ENCODE peak calls at places on chromosome 12, in seven cellular contexts. One of them, this sample, is unnamed.

GRCh38 chr12:85394809-85395208 is 114.8 kb downstream of the ALX1 start:
- DNase-seq in HCT116: no peak
- DNase-seq in fibroblast of lung: no peak
- DNase-seq in cardiac muscle cell: no peak
- DNase-seq in WERI-Rb-1: no peak
- DNase-seq in fibroblast of mammary gland: no peak
- DNase-seq in astrocyte: no peak
- DNase-seq in this sample: no peak

GRCh38 chr12:90029317-90029716 is 320.7 kb upstream of the ATP2B1 start:
- DNase-seq in HCT116: no peak
- DNase-seq in fibroblast of lung: no peak
- DNase-seq in cardiac muscle cell: no peak
- DNase-seq in WERI-Rb-1: no peak
- DNase-seq in fibroblast of mammary gland: no peak
- DNase-seq in astrocyte: no peak
- DNase-seq in this sample: no peak

GRCh38 chr12:81962126-81962856 is 203.1 kb upstream of the PPFIA2 start:
- DNase-seq in HCT116: no peak
- DNase-seq in fibroblast of lung: no peak
- DNase-seq in cardiac muscle cell: no peak
- DNase-seq in WERI-Rb-1: no peak
- DNase-seq in fibroblast of mammary gland: no peak
- DNase-seq in astrocyte: no peak
- DNase-seq in this sample: no peak

GRCh38 chr12:93624595-93625294 is 52.3 kb downstream of the SOCS2 start:
- DNase-seq in HCT116: peak
- DNase-seq in fibroblast of lung: peak
- DNase-seq in cardiac muscle cell: no peak
- DNase-seq in WERI-Rb-1: no peak
- DNase-seq in fibroblast of mammary gland: peak
- DNase-seq in astrocyte: peak
- DNase-seq in this sample: peak

GRCh38 chr12:79638490-79638889 is 52.3 kb downstream of the PAWR start:
- DNase-seq in HCT116: no peak
- DNase-seq in fibroblast of lung: no peak
- DNase-seq in cardiac muscle cell: no peak
- DNase-seq in WERI-Rb-1: no peak
- DNase-seq in fibroblast of mammary gland: no peak
- DNase-seq in astrocyte: no peak
- DNase-seq in this sample: no peak

GRCh38 chr12:31590730-31591307 is at the start of gene DENND5B:
- DNase-seq in HCT116: no peak
- DNase-seq in fibroblast of lung: peak
- DNase-seq in cardiac muscle cell: peak
- DNase-seq in WERI-Rb-1: peak
- DNase-seq in fibroblast of mammary gland: peak
- DNase-seq in astrocyte: peak
- DNase-seq in this sample: peak

GRCh38 chr12:132492951-132493350 is 3.0 kb downstream of the FBRSL1 start:
- DNase-seq in HCT116: no peak
- DNase-seq in fibroblast of lung: no peak
- DNase-seq in cardiac muscle cell: no peak
- DNase-seq in WERI-Rb-1: no peak
- DNase-seq in fibroblast of mammary gland: no peak
- DNase-seq in astrocyte: no peak
- DNase-seq in this sample: no peak

GRCh38 chr12:18719922-18720321 is 17.9 kb downstream of the PLCZ1 start:
- DNase-seq in HCT116: no peak
- DNase-seq in fibroblast of lung: no peak
- DNase-seq in cardiac muscle cell: no peak
- DNase-seq in WERI-Rb-1: no peak
- DNase-seq in fibroblast of mammary gland: no peak
- DNase-seq in astrocyte: peak
- DNase-seq in this sample: peak

GRCh38 chr12:101795013-101795412 is 35.7 kb downstream of the GNPTAB start:
- DNase-seq in HCT116: no peak
- DNase-seq in fibroblast of lung: no peak
- DNase-seq in cardiac muscle cell: no peak
- DNase-seq in WERI-Rb-1: no peak
- DNase-seq in fibroblast of mammary gland: no peak
- DNase-seq in astrocyte: no peak
- DNase-seq in this sample: no peak

GRCh38 chr12:57716305-57716704 is 22.2 kb downstream of the AGAP2 start:
- DNase-seq in HCT116: no peak
- DNase-seq in fibroblast of lung: no peak
- DNase-seq in cardiac muscle cell: no peak
- DNase-seq in WERI-Rb-1: no peak
- DNase-seq in fibroblast of mammary gland: no peak
- DNase-seq in astrocyte: no peak
- DNase-seq in this sample: no peak

GRCh38 chr12:48813464-48814312 is 4.6 kb upstream of the CACNB3 start:
- DNase-seq in HCT116: no peak
- DNase-seq in fibroblast of lung: peak
- DNase-seq in cardiac muscle cell: no peak
- DNase-seq in WERI-Rb-1: no peak
- DNase-seq in fibroblast of mammary gland: peak
- DNase-seq in astrocyte: peak
- DNase-seq in this sample: peak

GRCh38 chr12:51388066-51388799 is 3.0 kb downstream of the GALNT6 start:
- DNase-seq in HCT116: no peak
- DNase-seq in fibroblast of lung: peak
- DNase-seq in cardiac muscle cell: no peak
- DNase-seq in WERI-Rb-1: no peak
- DNase-seq in fibroblast of mammary gland: peak
- DNase-seq in astrocyte: peak
- DNase-seq in this sample: peak

GRCh38 chr12:16030729-16031128 is 119.6 kb downstream of the DERA start:
- DNase-seq in HCT116: no peak
- DNase-seq in fibroblast of lung: no peak
- DNase-seq in cardiac muscle cell: no peak
- DNase-seq in WERI-Rb-1: no peak
- DNase-seq in fibroblast of mammary gland: no peak
- DNase-seq in astrocyte: no peak
- DNase-seq in this sample: no peak

GRCh38 chr12:124044809-124045321 is 71.8 kb downstream of the ZNF664 start:
- DNase-seq in HCT116: no peak
- DNase-seq in fibroblast of lung: no peak
- DNase-seq in cardiac muscle cell: no peak
- DNase-seq in WERI-Rb-1: no peak
- DNase-seq in fibroblast of mammary gland: no peak
- DNase-seq in astrocyte: no peak
- DNase-seq in this sample: no peak

GRCh38 chr12:91781114-91781513 is 364.5 kb downstream of the BTG1 start:
- DNase-seq in HCT116: no peak
- DNase-seq in fibroblast of lung: peak
- DNase-seq in cardiac muscle cell: peak
- DNase-seq in WERI-Rb-1: no peak
- DNase-seq in fibroblast of mammary gland: peak
- DNase-seq in astrocyte: peak
- DNase-seq in this sample: peak

GRCh38 chr12:54740882-54741281 is 92.7 kb upstream of the DCD start:
- DNase-seq in HCT116: no peak
- DNase-seq in fibroblast of lung: no peak
- DNase-seq in cardiac muscle cell: no peak
- DNase-seq in WERI-Rb-1: no peak
- DNase-seq in fibroblast of mammary gland: no peak
- DNase-seq in astrocyte: no peak
- DNase-seq in this sample: no peak

GRCh38 chr12:67630373-67631088 is 18.0 kb upstream of the DYRK2 start:
- DNase-seq in HCT116: no peak
- DNase-seq in fibroblast of lung: peak
- DNase-seq in cardiac muscle cell: no peak
- DNase-seq in WERI-Rb-1: no peak
- DNase-seq in fibroblast of mammary gland: no peak
- DNase-seq in astrocyte: no peak
- DNase-seq in this sample: no peak

GRCh38 chr12:132180648-132181546 is 36.6 kb downstream of the NOC4L start:
- DNase-seq in HCT116: no peak
- DNase-seq in fibroblast of lung: no peak
- DNase-seq in cardiac muscle cell: no peak
- DNase-seq in WERI-Rb-1: no peak
- DNase-seq in fibroblast of mammary gland: no peak
- DNase-seq in astrocyte: no peak
- DNase-seq in this sample: no peak

DNA sequence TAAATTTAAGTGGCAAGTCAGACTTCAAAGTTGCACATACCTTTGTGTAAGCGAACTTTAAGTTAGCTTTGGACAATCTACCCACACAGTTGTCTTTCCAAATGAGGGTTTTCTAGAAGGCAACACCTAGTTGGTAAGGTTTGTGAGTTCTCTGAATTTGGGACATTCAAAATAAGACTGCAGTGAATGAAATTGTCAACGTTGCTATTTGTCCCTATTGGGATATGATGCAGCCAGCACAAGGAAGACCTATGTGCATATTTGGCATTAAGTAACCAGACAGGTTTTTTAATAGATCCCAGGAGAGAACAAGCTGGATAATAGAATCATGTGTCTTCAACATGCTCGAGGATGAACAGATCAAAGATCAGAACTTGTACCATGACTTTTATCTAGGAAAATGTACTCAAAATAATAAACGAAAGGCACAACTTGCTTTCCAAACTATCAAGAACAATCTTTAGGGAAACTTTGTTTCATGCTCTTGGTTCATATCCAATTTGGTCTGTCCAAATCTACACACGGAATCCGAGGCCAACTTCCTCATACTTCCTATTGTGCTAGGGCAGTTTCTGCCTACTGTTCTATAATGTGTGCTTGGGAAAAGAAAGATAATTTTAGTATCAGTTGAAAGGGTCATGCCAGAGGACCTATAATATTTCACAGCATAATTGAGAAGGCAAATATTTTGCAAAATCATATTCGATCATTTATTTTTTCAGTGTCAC is 284.2 kb upstream of the SOX5 start:
- DNase-seq in HCT116: no peak
- DNase-seq in fibroblast of lung: no peak
- DNase-seq in cardiac muscle cell: no peak
- DNase-seq in WERI-Rb-1: no peak
- DNase-seq in fibroblast of mammary gland: no peak
- DNase-seq in astrocyte: no peak
- DNase-seq in this sample: peak
- H3K4me3 ChIP-seq in HCT116: no peak
- H3K4me3 ChIP-seq in fibroblast of lung: no peak
- H3K4me3 ChIP-seq in cardiac muscle cell: no peak
- H3K4me3 ChIP-seq in WERI-Rb-1: no peak
- H3K4me3 ChIP-seq in fibroblast of mammary gland: no peak
- H3K4me3 ChIP-seq in astrocyte: no peak
- H3K4me3 ChIP-seq in this sample: no peak

GRCh38 chr12:11726659-11727058 is 77.2 kb downstream of the ETV6 start:
- DNase-seq in HCT116: no peak
- DNase-seq in fibroblast of lung: no peak
- DNase-seq in cardiac muscle cell: no peak
- DNase-seq in WERI-Rb-1: no peak
- DNase-seq in fibroblast of mammary gland: no peak
- DNase-seq in astrocyte: no peak
- DNase-seq in this sample: no peak
- H3K4me3 ChIP-seq in HCT116: no peak
- H3K4me3 ChIP-seq in fibroblast of lung: no peak
- H3K4me3 ChIP-seq in cardiac muscle cell: no peak
- H3K4me3 ChIP-seq in WERI-Rb-1: no peak
- H3K4me3 ChIP-seq in fibroblast of mammary gland: no peak
- H3K4me3 ChIP-seq in astrocyte: no peak
- H3K4me3 ChIP-seq in this sample: no peak

GRCh38 chr12:97501422-97501821 is 38.8 kb downstream of the RMST start:
- DNase-seq in HCT116: no peak
- DNase-seq in fibroblast of lung: no peak
- DNase-seq in cardiac muscle cell: no peak
- DNase-seq in WERI-Rb-1: no peak
- DNase-seq in fibroblast of mammary gland: no peak
- DNase-seq in astrocyte: no peak
- DNase-seq in this sample: no peak
- H3K4me3 ChIP-seq in HCT116: no peak
- H3K4me3 ChIP-seq in fibroblast of lung: no peak
- H3K4me3 ChIP-seq in cardiac muscle cell: no peak
- H3K4me3 ChIP-seq in WERI-Rb-1: no peak
- H3K4me3 ChIP-seq in fibroblast of mammary gland: no peak
- H3K4me3 ChIP-seq in astrocyte: no peak
- H3K4me3 ChIP-seq in this sample: no peak

GRCh38 chr12:5432011-5432400 is at the start of gene NTF3:
- DNase-seq in HCT116: no peak
- DNase-seq in fibroblast of lung: peak
- DNase-seq in cardiac muscle cell: peak
- DNase-seq in WERI-Rb-1: peak
- DNase-seq in fibroblast of mammary gland: peak
- DNase-seq in astrocyte: peak
- DNase-seq in this sample: peak

GRCh38 chr12:5429741-5430557 is 2.0 kb upstream of the NTF3 start:
- DNase-seq in HCT116: no peak
- DNase-seq in fibroblast of lung: no peak
- DNase-seq in cardiac muscle cell: peak
- DNase-seq in WERI-Rb-1: peak
- DNase-seq in fibroblast of mammary gland: no peak
- DNase-seq in astrocyte: no peak
- DNase-seq in this sample: no peak

GRCh38 chr12:5433081-5433839 is 1.4 kb downstream of the NTF3 start:
- DNase-seq in HCT116: no peak
- DNase-seq in fibroblast of lung: no peak
- DNase-seq in cardiac muscle cell: peak
- DNase-seq in WERI-Rb-1: no peak
- DNase-seq in fibroblast of mammary gland: no peak
- DNase-seq in astrocyte: no peak
- DNase-seq in this sample: no peak

GRCh38 chr12:5428332-5429221 is 3.3 kb upstream of the NTF3 start:
- DNase-seq in HCT116: no peak
- DNase-seq in fibroblast of lung: peak
- DNase-seq in cardiac muscle cell: peak
- DNase-seq in WERI-Rb-1: peak
- DNase-seq in fibroblast of mammary gland: peak
- DNase-seq in astrocyte: no peak
- DNase-seq in this sample: peak

DNA sequence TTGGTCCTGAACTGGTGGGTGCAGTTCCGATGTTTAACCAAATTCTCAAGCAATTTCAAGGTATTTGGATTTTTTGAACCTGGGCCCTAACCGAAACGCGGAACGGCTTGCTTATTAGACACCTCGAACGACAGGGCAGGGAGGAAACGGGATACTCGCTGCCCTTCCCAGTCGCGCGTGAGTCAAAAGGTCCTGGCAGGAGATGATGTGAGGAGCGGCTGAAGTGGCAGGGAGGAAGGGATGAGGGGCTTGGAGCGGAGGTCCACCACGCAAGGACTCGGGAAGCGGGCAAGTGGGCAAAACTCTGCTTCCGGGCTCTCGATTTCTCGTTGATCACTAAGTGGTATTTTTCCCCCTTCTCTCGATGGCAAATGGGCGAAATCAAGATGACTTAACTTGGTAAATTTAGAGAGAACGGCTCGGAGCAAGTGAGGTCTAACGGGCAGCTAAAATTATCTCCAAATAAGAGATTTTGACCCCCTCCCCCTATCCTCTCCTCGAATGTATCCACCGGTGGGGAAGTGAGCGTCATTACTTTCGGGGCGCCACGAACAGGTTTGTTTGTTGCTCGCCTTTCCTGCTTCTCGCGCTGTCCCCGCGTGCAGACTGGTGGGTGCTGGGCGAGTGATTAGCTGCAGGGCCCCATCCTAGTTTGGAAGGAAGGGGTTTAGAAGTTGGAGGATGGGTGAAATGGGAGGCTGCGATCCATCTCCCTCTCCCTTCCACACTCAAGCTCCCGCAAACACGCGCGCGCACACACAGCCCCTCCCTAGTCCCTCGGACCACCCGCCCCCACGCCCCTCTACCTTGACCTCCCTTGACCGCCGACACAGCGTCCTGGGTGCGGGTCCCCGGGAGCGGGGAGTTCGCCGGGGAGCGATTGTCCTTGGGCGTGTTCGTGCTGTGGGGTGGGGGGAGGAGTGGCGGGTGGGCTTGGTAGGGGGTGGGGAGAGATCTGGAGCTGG is 987 bp upstream of the NTF3 start:
- DNase-seq in HCT116: no peak
- DNase-seq in fibroblast of lung: no peak
- DNase-seq in cardiac muscle cell: no peak
- DNase-seq in WERI-Rb-1: no peak
- DNase-seq in fibroblast of mammary gland: no peak
- DNase-seq in astrocyte: no peak
- DNase-seq in this sample: no peak
- H3K4me3 ChIP-seq in HCT116: no peak
- H3K4me3 ChIP-seq in fibroblast of lung: peak
- H3K4me3 ChIP-seq in cardiac muscle cell: peak
- H3K4me3 ChIP-seq in WERI-Rb-1: no peak
- H3K4me3 ChIP-seq in fibroblast of mammary gland: no peak
- H3K4me3 ChIP-seq in astrocyte: peak
- H3K4me3 ChIP-seq in this sample: no peak